ENCODE peak calls at places on chromosomes 13 and 19, in four cellular contexts. U is T follicular helper cell, Q is foreskin keratinocyte, B is progenitor cell of endocrine pancreas. J is an unnamed sample.

GRCh38 chr19:40927567-40927966 is 45.5 kb upstream of the CYP2A7 start:
- DNase-seq in U (no peak), Q (no peak), B (no peak), J (no peak)

GRCh38 chr13:92590503-92590908 is 636.1 kb upstream of the GPC6 start:
- DNase-seq in U (no peak), Q (peak; percentile 43), B (no peak), J (no peak)

GRCh38 chr19:30017172-30017571 is 75.1 kb downstream of the URI1 start:
- DNase-seq in U (no peak), Q (no peak), B (no peak), J (no peak)

GRCh38 chr19:41392775-41393174 is 4.4 kb downstream of the EXOSC5 start:
- DNase-seq in U (no peak), Q (no peak), B (no peak), J (no peak)

GRCh38 chr13:31278874-31279273 is 79.1 kb downstream of the B3GLCT start:
- DNase-seq in U (no peak), Q (no peak), B (no peak), J (no peak)

GRCh38 chr13:45769072-45769471 is 67.0 kb downstream of the CBY2 start:
- DNase-seq in U (no peak), Q (no peak), B (no peak), J (no peak)

GRCh38 chr13:21674271-21675009 is 3.6 kb downstream of the FGF9 start:
- DNase-seq in U (no peak), Q (no peak), B (peak; percentile 27), J (peak; percentile 64)

GRCh38 chr19:34263745-34264237 is 9.4 kb downstream of the GARRE1 start:
- DNase-seq in U (no peak), Q (no peak), B (no peak), J (no peak)

GRCh38 chr19:48713041-48713863 is 6.3 kb downstream of the MAMSTR start:
- DNase-seq in U (no peak), Q (no peak), B (no peak), J (peak; percentile 38)

GRCh38 chr13:28138012-28138755 is at the start of gene PAN3:
- DNase-seq in U (peak; percentile 89), Q (peak; percentile 87), B (peak; percentile 88), J (peak; percentile 95)

GRCh38 chr13:24233351-24233901 is 72.9 kb downstream of the SPATA13 start:
- DNase-seq in U (no peak), Q (peak; percentile 13), B (no peak), J (no peak)

GRCh38 chr13:106762711-106763110 is 194.8 kb upstream of the ARGLU1 start:
- DNase-seq in U (no peak), Q (no peak), B (no peak), J (no peak)

GRCh38 chr19:41997121-41997850 is 3.3 kb upstream of the ATP1A3 start:
- DNase-seq in U (no peak), Q (peak; percentile 21), B (peak; percentile 58), J (peak; percentile 69)

GRCh38 chr19:29211562-29212416 is 1.2 kb downstream of the UQCRFS1 start:
- DNase-seq in U (no peak), Q (peak; percentile 9), B (no peak), J (no peak)

GRCh38 chr19:14160017-14160703 is 23.8 kb upstream of the ASF1B start:
- DNase-seq in U (no peak), Q (no peak), B (no peak), J (peak; percentile 55)

GRCh38 chr13:29594310-29594709 is 1.2 kb downstream of the SLC7A1 start:
- DNase-seq in U (peak; percentile 5), Q (peak; percentile 92), B (no peak), J (peak; percentile 37)

GRCh38 chr19:29062486-29063435 is 150.2 kb downstream of the UQCRFS1 start:
- DNase-seq in U (no peak), Q (no peak), B (no peak), J (no peak)

GRCh38 chr13:20528451-20528850 is 2.8 kb upstream of the CRYL1 start:
- DNase-seq in U (no peak), Q (no peak), B (no peak), J (no peak)

GRCh38 chr19:1105217-1105872 is 1.6 kb downstream of the GPX4 start:
- DNase-seq in U (no peak), Q (no peak), B (no peak), J (no peak)

GRCh38 chr19:56949651-56950050 is 109.1 kb upstream of the PEG3 start:
- DNase-seq in U (no peak), Q (no peak), B (no peak), J (no peak)

GRCh38 chr19:407501-408440 is 1.2 kb downstream of the C2CD4C start:
- DNase-seq in U (no peak), Q (no peak), B (no peak), J (peak; percentile 24)

GRCh38 chr19:30694156-30694555 is 322.0 kb downstream of the ZNF536 start:
- DNase-seq in U (no peak), Q (no peak), B (no peak), J (no peak)

GRCh38 chr19:56868446-56868845 is 27.9 kb upstream of the PEG3 start:
- DNase-seq in U (no peak), Q (no peak), B (no peak), J (no peak)

GRCh38 chr13:20703785-20704458 is 423 bp downstream of the IL17D start:
- DNase-seq in U (peak; percentile 60), Q (peak; percentile 42), B (peak; percentile 89), J (peak; percentile 85)

GRCh38 chr19:38675611-38676010 is 28.2 kb downstream of the ACTN4 start:
- DNase-seq in U (no peak), Q (no peak), B (no peak), J (no peak)

GRCh38 chr13:97287047-97287383 is 64.9 kb downstream of the MBNL2 start:
- DNase-seq in U (no peak), Q (no peak), B (no peak), J (no peak)

GRCh38 chr13:98656223-98656622 is 79.3 kb upstream of the STK24 start:
- DNase-seq in U (no peak), Q (no peak), B (no peak), J (no peak)

GRCh38 chr19:10321874-10322835 is 6.3 kb upstream of the FDX2 start:
- DNase-seq in U (no peak), Q (no peak), B (no peak), J (no peak)

GRCh38 chr19:35153701-35154534 is 617 bp upstream of the FXYD5 start:
- DNase-seq in U (peak; percentile 65), Q (no peak), B (peak; percentile 41), J (peak; percentile 74)